ENCODE peak calls at places on chromosomes 2 and 18, in six cellular contexts. Z is endodermal cell, J is body of pancreas, F is fibroblast of the aortic adventitia, P is left ventricle myocardium inferior, A is ascending aorta. V is an unnamed sample.

GRCh38 chr18:12373771-12374116 is 3.3 kb downstream of the AFG3L2 start:
- DNase-seq in Z (no peak), J (no peak), F (no peak), P (no peak), A (no peak), V (no peak)

GRCh38 chr18:38460657-38461056 is 895.1 kb upstream of the CELF4 start:
- DNase-seq in Z (no peak), J (no peak), F (no peak), P (no peak), A (no peak), V (no peak)

GRCh38 chr2:189657867-189658266 is 3.4 kb upstream of the ASNSD1 start:
- DNase-seq in Z (peak), J (no peak), F (peak), P (peak), A (no peak), V (peak)

GRCh38 chr2:101362316-101362715 is 25.0 kb downstream of the CREG2 start:
- DNase-seq in Z (no peak), J (no peak), F (no peak), P (no peak), A (peak), V (no peak)

GRCh38 chr2:29202819-29203495 is 87.7 kb downstream of the CLIP4 start:
- DNase-seq in Z (peak), J (no peak), F (no peak), P (no peak), A (no peak), V (no peak)

GRCh38 chr2:4715065-4715464 is 977.1 kb upstream of the SOX11 start:
- DNase-seq in Z (no peak), J (no peak), F (no peak), P (no peak), A (no peak), V (no peak)

GRCh38 chr2:104025296-104025695 is 828.6 kb upstream of the POU3F3 start:
- DNase-seq in Z (no peak), J (no peak), F (no peak), P (no peak), A (no peak), V (no peak)

GRCh38 chr2:238666543-238666942 is 181.3 kb upstream of the TWIST2 start:
- DNase-seq in Z (no peak), J (no peak), F (no peak), P (no peak), A (no peak), V (no peak)

GRCh38 chr2:137050949-137051348 is 285.6 kb downstream of the THSD7B start:
- DNase-seq in Z (peak), J (no peak), F (no peak), P (no peak), A (no peak), V (no peak)

GRCh38 chr2:179675435-179675834 is 186.0 kb downstream of the ZNF385B start:
- DNase-seq in Z (no peak), J (no peak), F (no peak), P (no peak), A (no peak), V (no peak)

GRCh38 chr18:48543228-48543627 is 4.4 kb downstream of the CTIF start:
- DNase-seq in Z (peak), J (peak), F (no peak), P (no peak), A (no peak), V (no peak)

DNA sequence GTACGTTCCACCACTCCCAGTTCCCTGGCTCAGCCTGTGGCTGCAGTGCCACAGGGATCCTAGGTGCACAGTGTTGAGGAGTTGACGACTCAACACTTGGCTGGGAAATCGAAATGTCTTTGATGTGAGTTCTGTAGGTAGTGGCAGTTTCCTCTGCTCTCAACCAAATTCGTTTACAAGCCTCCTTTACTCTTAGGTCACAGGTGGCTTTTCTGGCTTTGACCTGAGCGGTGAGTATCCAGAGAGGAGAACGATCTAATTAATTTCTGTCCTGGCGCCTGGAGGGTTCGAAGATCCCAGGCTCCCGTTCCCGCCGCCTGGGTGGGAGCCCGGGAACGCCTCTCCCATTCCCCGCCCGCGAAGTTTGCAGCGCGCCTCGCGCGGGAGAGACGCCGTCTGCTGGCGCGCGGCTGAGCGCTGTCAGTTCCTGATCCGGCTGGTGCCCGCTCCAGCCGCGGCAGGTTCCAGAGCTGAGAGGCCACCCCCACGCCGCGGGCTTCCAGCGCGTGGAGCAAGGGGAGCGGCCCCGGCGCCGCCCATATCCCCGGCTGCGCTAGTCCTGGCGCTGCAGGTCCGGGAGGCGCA is at the start of gene LAMA3:
- DNase-seq in Z (peak), J (peak), F (peak), P (peak), A (peak), V (peak)
- TF ChIP-seq CTCF in Z (peak), J (no peak), F (peak), P (peak), A (peak), V (no peak)

GRCh38 chr18:55795101-55795669 is 207.2 kb upstream of the TCF4 start:
- DNase-seq in Z (no peak), J (no peak), F (peak), P (no peak), A (no peak), V (no peak)

GRCh38 chr18:55790296-55790695 is 202.3 kb upstream of the TCF4 start:
- DNase-seq in Z (no peak), J (no peak), F (peak), P (no peak), A (no peak), V (no peak)

GRCh38 chr18:55794288-55795052 is 206.5 kb upstream of the TCF4 start:
- DNase-seq in Z (no peak), J (no peak), F (peak), P (no peak), A (no peak), V (no peak)
- H3K4me3 ChIP-seq in Z (no peak), J (no peak), F (no peak), P (peak), A (no peak), V (no peak)

DNA sequence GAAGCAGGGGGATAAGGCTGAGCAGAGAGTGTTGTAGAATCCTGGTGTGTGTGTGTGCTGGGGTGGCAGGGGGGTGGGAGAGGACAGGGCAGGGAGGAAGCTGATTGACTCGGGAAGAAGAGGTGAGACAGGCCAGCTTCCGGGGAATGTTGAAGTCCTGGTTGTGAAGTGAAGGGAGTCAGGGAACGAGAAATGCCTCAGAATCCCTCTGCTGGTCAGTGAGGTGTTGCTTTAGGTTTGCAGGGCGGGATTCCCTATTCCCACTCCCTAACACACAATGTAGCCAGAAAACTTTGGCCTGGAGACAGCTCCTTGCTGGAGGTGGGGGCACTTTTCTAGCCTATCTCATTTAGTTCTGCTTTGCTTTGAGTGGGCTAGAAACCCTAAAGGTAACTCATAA is 265.1 kb downstream of the HAUS1 start:
- DNase-seq in Z (peak), J (no peak), F (no peak), P (no peak), A (no peak), V (no peak)
- TF ChIP-seq CTCF in Z (peak), J (no peak), F (no peak), P (no peak), A (no peak), V (no peak)

GRCh38 chr18:76905821-76906220 is 83.5 kb downstream of the ZNF236 start:
- DNase-seq in Z (no peak), J (no peak), F (no peak), P (no peak), A (no peak), V (no peak)
- H3K4me3 ChIP-seq in Z (no peak), J (no peak), F (no peak), P (no peak), A (no peak), V (no peak)

GRCh38 chr18:37294951-37295350 is 270.6 kb downstream of the CELF4 start:
- DNase-seq in Z (peak), J (no peak), F (no peak), P (no peak), A (no peak), V (peak)
- TF ChIP-seq CTCF in Z (peak), J (no peak), F (peak), P (no peak), A (no peak), V (no peak)

GRCh38 chr18:63253018-63253417 is 66.6 kb downstream of the BCL2 start:
- DNase-seq in Z (no peak), J (no peak), F (no peak), P (no peak), A (no peak), V (no peak)

GRCh38 chr18:63255435-63255834 is 64.1 kb downstream of the BCL2 start:
- DNase-seq in Z (no peak), J (no peak), F (no peak), P (no peak), A (no peak), V (no peak)

GRCh38 chr18:63257453-63257852 is 62.1 kb downstream of the BCL2 start:
- DNase-seq in Z (no peak), J (no peak), F (no peak), P (no peak), A (no peak), V (no peak)

GRCh38 chr18:63254716-63255399 is 64.7 kb downstream of the BCL2 start:
- DNase-seq in Z (no peak), J (no peak), F (no peak), P (no peak), A (no peak), V (no peak)

GRCh38 chr18:63253428-63254372 is 65.9 kb downstream of the BCL2 start:
- DNase-seq in Z (no peak), J (no peak), F (peak), P (no peak), A (no peak), V (no peak)
- H3K4me3 ChIP-seq in Z (no peak), J (no peak), F (no peak), P (no peak), A (no peak), V (no peak)

V was measured in mucosa of descending colon.